ENCODE peak calls at places on chromosome X, in four cellular contexts. One of them, this sample, is unnamed.

GRCh38 chrX:39445336-39445735 is 644.1 kb downstream of the MID1IP1 start:
- DNase-seq in gastrocnemius medialis: no peak
- DNase-seq in non-pigmented ciliary epithelial cell: no peak
- DNase-seq in stimulated activated effector memory CD8-positive, alpha-beta T cell treated with anti-CD3 and anti-CD28 coated beads, Interleukin-12 subunit alpha, Interleukin-12 subunit beta, amount 100 ng/mL, for 72 hours: no peak
- DNase-seq in this sample: no peak

GRCh38 chrX:18574591-18574990 is 97.3 kb downstream of the RS1 start:
- DNase-seq in gastrocnemius medialis: peak; percentile 10
- DNase-seq in non-pigmented ciliary epithelial cell: peak; percentile 11
- DNase-seq in stimulated activated effector memory CD8-positive, alpha-beta T cell treated with anti-CD3 and anti-CD28 coated beads, Interleukin-12 subunit alpha, Interleukin-12 subunit beta, amount 100 ng/mL, for 72 hours: no peak
- DNase-seq in this sample: no peak

GRCh38 chrX:112341598-112341997 is 259.0 kb upstream of the TRPC5 start:
- DNase-seq in gastrocnemius medialis: no peak
- DNase-seq in non-pigmented ciliary epithelial cell: no peak
- DNase-seq in stimulated activated effector memory CD8-positive, alpha-beta T cell treated with anti-CD3 and anti-CD28 coated beads, Interleukin-12 subunit alpha, Interleukin-12 subunit beta, amount 100 ng/mL, for 72 hours: no peak
- DNase-seq in this sample: no peak

GRCh38 chrX:101485212-101486064 is at the start of gene ARMCX4:
- DNase-seq in gastrocnemius medialis: peak; percentile 51
- DNase-seq in non-pigmented ciliary epithelial cell: no peak
- DNase-seq in stimulated activated effector memory CD8-positive, alpha-beta T cell treated with anti-CD3 and anti-CD28 coated beads, Interleukin-12 subunit alpha, Interleukin-12 subunit beta, amount 100 ng/mL, for 72 hours: no peak
- DNase-seq in this sample: peak; percentile 47

GRCh38 chrX:69025802-69026301 is 139.4 kb downstream of the PJA1 start:
- DNase-seq in gastrocnemius medialis: no peak
- DNase-seq in non-pigmented ciliary epithelial cell: no peak
- DNase-seq in stimulated activated effector memory CD8-positive, alpha-beta T cell treated with anti-CD3 and anti-CD28 coated beads, Interleukin-12 subunit alpha, Interleukin-12 subunit beta, amount 100 ng/mL, for 72 hours: no peak
- DNase-seq in this sample: no peak

GRCh38 chrX:298993-299392 is 17.8 kb downstream of the PLCXD1 start:
- DNase-seq in gastrocnemius medialis: no peak
- DNase-seq in non-pigmented ciliary epithelial cell: no peak
- DNase-seq in stimulated activated effector memory CD8-positive, alpha-beta T cell treated with anti-CD3 and anti-CD28 coated beads, Interleukin-12 subunit alpha, Interleukin-12 subunit beta, amount 100 ng/mL, for 72 hours: no peak
- DNase-seq in this sample: no peak

GRCh38 chrX:150332023-150332422 is 31.1 kb upstream of the MAMLD1 start:
- DNase-seq in gastrocnemius medialis: no peak
- DNase-seq in non-pigmented ciliary epithelial cell: no peak
- DNase-seq in stimulated activated effector memory CD8-positive, alpha-beta T cell treated with anti-CD3 and anti-CD28 coated beads, Interleukin-12 subunit alpha, Interleukin-12 subunit beta, amount 100 ng/mL, for 72 hours: no peak
- DNase-seq in this sample: no peak

GRCh38 chrX:1468250-1468772 is 15.6 kb upstream of the ASMTL start:
- DNase-seq in gastrocnemius medialis: no peak
- DNase-seq in non-pigmented ciliary epithelial cell: no peak
- DNase-seq in stimulated activated effector memory CD8-positive, alpha-beta T cell treated with anti-CD3 and anti-CD28 coated beads, Interleukin-12 subunit alpha, Interleukin-12 subunit beta, amount 100 ng/mL, for 72 hours: peak; percentile 64
- DNase-seq in this sample: no peak

GRCh38 chrX:108134724-108135123 is 43.1 kb downstream of the ATG4A start:
- DNase-seq in gastrocnemius medialis: no peak
- DNase-seq in non-pigmented ciliary epithelial cell: no peak
- DNase-seq in stimulated activated effector memory CD8-positive, alpha-beta T cell treated with anti-CD3 and anti-CD28 coated beads, Interleukin-12 subunit alpha, Interleukin-12 subunit beta, amount 100 ng/mL, for 72 hours: no peak
- DNase-seq in this sample: no peak

GRCh38 chrX:82087699-82088098 is 885.8 kb downstream of the SH3BGRL start:
- DNase-seq in gastrocnemius medialis: no peak
- DNase-seq in non-pigmented ciliary epithelial cell: no peak
- DNase-seq in stimulated activated effector memory CD8-positive, alpha-beta T cell treated with anti-CD3 and anti-CD28 coated beads, Interleukin-12 subunit alpha, Interleukin-12 subunit beta, amount 100 ng/mL, for 72 hours: no peak
- DNase-seq in this sample: no peak

GRCh38 chrX:56728752-56729151 is 291 bp upstream of the NBDY start:
- DNase-seq in gastrocnemius medialis: no peak
- DNase-seq in non-pigmented ciliary epithelial cell: no peak
- DNase-seq in stimulated activated effector memory CD8-positive, alpha-beta T cell treated with anti-CD3 and anti-CD28 coated beads, Interleukin-12 subunit alpha, Interleukin-12 subunit beta, amount 100 ng/mL, for 72 hours: no peak
- DNase-seq in this sample: no peak

GRCh38 chrX:70437921-70438665 is 6.5 kb upstream of the DLG3 start:
- DNase-seq in gastrocnemius medialis: no peak
- DNase-seq in non-pigmented ciliary epithelial cell: no peak
- DNase-seq in stimulated activated effector memory CD8-positive, alpha-beta T cell treated with anti-CD3 and anti-CD28 coated beads, Interleukin-12 subunit alpha, Interleukin-12 subunit beta, amount 100 ng/mL, for 72 hours: no peak
- DNase-seq in this sample: no peak

GRCh38 chrX:54043696-54044125 is 562 bp downstream of the PHF8 start:
- DNase-seq in gastrocnemius medialis: peak; percentile 15
- DNase-seq in non-pigmented ciliary epithelial cell: no peak
- DNase-seq in stimulated activated effector memory CD8-positive, alpha-beta T cell treated with anti-CD3 and anti-CD28 coated beads, Interleukin-12 subunit alpha, Interleukin-12 subunit beta, amount 100 ng/mL, for 72 hours: no peak
- DNase-seq in this sample: no peak

GRCh38 chrX:122545778-122546177 is 638.3 kb upstream of the GRIA3 start:
- DNase-seq in gastrocnemius medialis: no peak
- DNase-seq in non-pigmented ciliary epithelial cell: no peak
- DNase-seq in stimulated activated effector memory CD8-positive, alpha-beta T cell treated with anti-CD3 and anti-CD28 coated beads, Interleukin-12 subunit alpha, Interleukin-12 subunit beta, amount 100 ng/mL, for 72 hours: no peak
- DNase-seq in this sample: no peak

GRCh38 chrX:47179221-47179927 is 14.3 kb upstream of the UBA1 start:
- DNase-seq in gastrocnemius medialis: peak; percentile 75
- DNase-seq in non-pigmented ciliary epithelial cell: no peak
- DNase-seq in stimulated activated effector memory CD8-positive, alpha-beta T cell treated with anti-CD3 and anti-CD28 coated beads, Interleukin-12 subunit alpha, Interleukin-12 subunit beta, amount 100 ng/mL, for 72 hours: no peak
- DNase-seq in this sample: no peak

GRCh38 chrX:108019382-108019857 is 25.4 kb upstream of the VSIG1 start:
- DNase-seq in gastrocnemius medialis: no peak
- DNase-seq in non-pigmented ciliary epithelial cell: no peak
- DNase-seq in stimulated activated effector memory CD8-positive, alpha-beta T cell treated with anti-CD3 and anti-CD28 coated beads, Interleukin-12 subunit alpha, Interleukin-12 subunit beta, amount 100 ng/mL, for 72 hours: no peak
- DNase-seq in this sample: no peak